ENCODE peak calls at places on chromosomes 6 and 20, in four cellular contexts. O is esophagus muscularis mucosa, M is PC-9, Y is left ventricle myocardium inferior. X is an unnamed sample.

GRCh38 chr6:61953881-61954280 is 332.1 kb downstream of the KHDRBS2 start:
- DNase-seq in O (no peak), M (no peak), Y (no peak), X (no peak)

GRCh38 chr20:33602826-33603590 is 59.1 kb upstream of the C20orf144 start:
- DNase-seq in O (no peak), M (no peak), Y (no peak), X (no peak)

GRCh38 chr6:141562181-141562800 is 570.4 kb upstream of the GJE1 start:
- DNase-seq in O (no peak), M (no peak), Y (peak; percentile 29), X (peak; percentile 42)

GRCh38 chr6:149217466-149217888 is 100.0 kb upstream of the TAB2 start:
- DNase-seq in O (no peak), M (no peak), Y (no peak), X (no peak)

GRCh38 chr20:19015326-19015725 is 197.1 kb upstream of the SLC24A3 start:
- DNase-seq in O (no peak), M (no peak), Y (no peak), X (no peak)

GRCh38 chr6:78619016-78619415 is 248.3 kb upstream of the IRAK1BP1 start:
- DNase-seq in O (no peak), M (no peak), Y (no peak), X (no peak)

GRCh38 chr6:132320007-132320406 is 81.3 kb downstream of the MOXD1 start:
- DNase-seq in O (no peak), M (no peak), Y (no peak), X (no peak)

GRCh38 chr20:50611128-50611810 is 80.1 kb downstream of the RIPOR3 start:
- DNase-seq in O (no peak), M (no peak), Y (peak; percentile 39), X (no peak)

GRCh38 chr20:25623225-25623735 is 534 bp downstream of the NANP start:
- DNase-seq in O (no peak), M (no peak), Y (peak; percentile 39), X (peak; percentile 64)

GRCh38 chr6:110625883-110626282 is 149.5 kb upstream of the SLC22A16 start:
- DNase-seq in O (no peak), M (no peak), Y (no peak), X (no peak)

GRCh38 chr6:38153076-38153475 is 333.5 kb downstream of the ZFAND3 start:
- DNase-seq in O (no peak), M (no peak), Y (no peak), X (no peak)

GRCh38 chr6:39849228-39849627 is 57.1 kb downstream of the DAAM2 start:
- DNase-seq in O (no peak), M (no peak), Y (no peak), X (no peak)

GRCh38 chr6:39844866-39845265 is 52.7 kb downstream of the DAAM2 start:
- DNase-seq in O (no peak), M (no peak), Y (no peak), X (no peak)

GRCh38 chr6:39849764-39850163 is 57.6 kb downstream of the DAAM2 start:
- DNase-seq in O (no peak), M (no peak), Y (no peak), X (no peak)

GRCh38 chr6:39848171-39848570 is 56.0 kb downstream of the DAAM2 start:
- DNase-seq in O (no peak), M (no peak), Y (no peak), X (no peak)

GRCh38 chr6:39847216-39847615 is 55.0 kb downstream of the DAAM2 start:
- DNase-seq in O (no peak), M (no peak), Y (peak; percentile 55), X (no peak)
- H3K4me1 ChIP-seq in O (peaks cover 60% of the 10 kb centered on the region), M (no peaks in the 10 kb centered on the region), Y (peaks cover 76% of the 10 kb centered on the region), X (peaks cover 13% of the 10 kb centered on the region)

DNA sequence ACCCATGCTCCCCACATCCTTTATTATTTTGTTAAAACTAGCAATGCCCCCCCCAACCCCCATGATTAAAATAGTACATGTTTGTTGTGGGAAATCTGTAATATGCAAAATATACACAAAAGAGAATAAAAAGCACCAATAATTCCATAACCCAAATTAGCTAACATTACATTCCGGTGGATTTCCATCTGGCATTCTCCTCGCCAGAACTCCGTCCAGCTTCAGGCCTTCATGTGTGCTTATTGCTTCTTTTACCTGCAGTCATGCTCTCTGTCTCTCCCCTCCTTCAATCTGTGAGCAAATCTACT is 25.5 kb upstream of the IER3 start:
- DNase-seq in O (no peak), M (no peak), Y (no peak), X (no peak)
- H3K9me3 ChIP-seq in O (no peaks in the 10 kb centered on the region), M (no peaks in the 10 kb centered on the region), Y (no peaks in the 10 kb centered on the region), X (no peaks in the 10 kb centered on the region)

GRCh38 chr6:56839533-56840183 is 115.2 kb upstream of the BEND6 start:
- DNase-seq in O (no peak), M (no peak), Y (no peak), X (no peak)

GRCh38 chr6:56837322-56837894 is 117.5 kb upstream of the BEND6 start:
- DNase-seq in O (no peak), M (no peak), Y (no peak), X (no peak)

GRCh38 chr6:56838965-56839364 is 115.9 kb upstream of the BEND6 start:
- DNase-seq in O (no peak), M (no peak), Y (no peak), X (no peak)

GRCh38 chr6:56835612-56836011 is 119.3 kb upstream of the BEND6 start:
- DNase-seq in O (no peak), M (no peak), Y (no peak), X (no peak)

GRCh38 chr6:56838016-56838555 is 116.8 kb upstream of the BEND6 start:
- DNase-seq in O (no peak), M (no peak), Y (no peak), X (no peak)
- H3K4me1 ChIP-seq in O (peaks cover 22% of the 10 kb centered on the region), M (peaks cover 42% of the 10 kb centered on the region), Y (peaks cover 86% of the 10 kb centered on the region), X (no peaks in the 10 kb centered on the region)

GRCh38 chr6:164308339-164308738 is 893.8 kb downstream of the QKI start:
- DNase-seq in O (no peak), M (no peak), Y (no peak), X (no peak)
- H3K9me3 ChIP-seq in O (no peaks in the 10 kb centered on the region), M (no peaks in the 10 kb centered on the region), Y (peaks cover 36% of the 10 kb centered on the region), X (no peaks in the 10 kb centered on the region)

DNA sequence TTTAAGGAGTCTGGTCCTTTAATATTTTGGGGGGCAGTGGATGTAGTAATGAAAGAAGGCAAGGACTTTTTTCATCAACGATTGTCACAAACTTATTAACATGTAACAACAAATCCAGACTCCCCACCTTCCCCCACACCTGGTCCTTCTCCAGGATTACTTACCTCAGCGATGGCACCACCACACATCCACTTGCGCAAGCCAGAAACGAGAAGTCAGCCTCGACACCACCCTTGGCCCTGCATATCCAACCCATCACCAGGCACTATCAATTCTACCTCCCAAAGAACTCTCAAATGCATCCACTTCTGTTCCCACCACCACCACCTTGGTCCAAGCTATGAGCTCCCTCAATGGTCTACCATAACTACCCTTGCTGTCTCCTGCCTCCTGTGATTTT is 6.6 kb downstream of the EZR start:
- DNase-seq in O (no peak), M (peak; percentile 58), Y (no peak), X (no peak)
- H3K4me1 ChIP-seq in O (peaks cover 68% of the 10 kb centered on the region), M (peaks cover 83% of the 10 kb centered on the region), Y (peaks cover 100% of the 10 kb centered on the region), X (peaks cover 86% of the 10 kb centered on the region)

DNA sequence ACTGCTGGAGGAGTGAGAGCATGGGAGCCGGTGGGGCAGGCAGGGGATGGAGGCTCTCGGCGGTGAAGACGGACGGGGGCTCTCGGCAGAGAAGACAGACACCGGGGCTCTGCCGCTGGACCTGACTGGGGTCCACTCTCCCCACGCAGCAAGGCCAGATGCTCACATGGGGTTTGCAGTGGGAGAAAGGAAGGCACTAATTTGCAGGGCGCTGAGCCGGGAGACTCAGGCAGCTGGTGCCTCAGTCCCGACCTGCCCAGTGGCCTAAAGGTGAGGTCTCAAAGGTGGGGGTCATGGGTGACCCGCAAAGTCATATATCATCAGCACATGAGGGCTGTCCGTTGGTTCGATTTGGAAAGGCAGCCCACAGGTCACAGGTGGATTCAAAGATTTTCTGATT is 187.3 kb downstream of the ERMARD start:
- DNase-seq in O (peak; percentile 82), M (no peak), Y (no peak), X (no peak)
- H3K9me3 ChIP-seq in O (no peaks in the 10 kb centered on the region), M (no peaks in the 10 kb centered on the region), Y (peaks cover 10% of the 10 kb centered on the region), X (no peaks in the 10 kb centered on the region)

GRCh38 chr6:29632789-29633531 is at the start of gene GABBR1:
- DNase-seq in O (peak; percentile 97), M (peak; percentile 65), Y (peak; percentile 90), X (peak; percentile 89)
- H3K4me1 ChIP-seq in O (peaks cover 24% of the 10 kb centered on the region), M (peaks cover 5% of the 10 kb centered on the region), Y (peaks cover 48% of the 10 kb centered on the region), X (peaks cover 29% of the 10 kb centered on the region)

GRCh38 chr20:24588725-24589340 is 119.4 kb downstream of the SYNDIG1 start:
- DNase-seq in O (no peak), M (no peak), Y (no peak), X (no peak)

GRCh38 chr20:24588047-24588635 is 118.7 kb downstream of the SYNDIG1 start:
- DNase-seq in O (no peak), M (no peak), Y (no peak), X (no peak)

GRCh38 chr20:24585796-24586522 is 116.5 kb downstream of the SYNDIG1 start:
- DNase-seq in O (no peak), M (no peak), Y (no peak), X (no peak)

GRCh38 chr20:24586523-24586840 is 117.1 kb downstream of the SYNDIG1 start:
- DNase-seq in O (no peak), M (no peak), Y (no peak), X (no peak)

GRCh38 chr20:24587384-24588046 is 118.1 kb downstream of the SYNDIG1 start:
- DNase-seq in O (no peak), M (no peak), Y (no peak), X (no peak)
- H3K9me3 ChIP-seq in O (no peaks in the 10 kb centered on the region), M (no peaks in the 10 kb centered on the region), Y (no peaks in the 10 kb centered on the region), X (no peaks in the 10 kb centered on the region)

GRCh38 chr6:156848123-156848522 is 70.9 kb downstream of the ARID1B start:
- DNase-seq in O (no peak), M (no peak), Y (no peak), X (no peak)
- H3K4me1 ChIP-seq in O (peaks cover 86% of the 10 kb centered on the region), M (no peaks in the 10 kb centered on the region), Y (peaks cover 100% of the 10 kb centered on the region), X (peaks cover 96% of the 10 kb centered on the region)

X was measured in lower lobe of right lung.